ENCODE peak calls at places on chromosomes 13 and 19, in nine cellular contexts. One of them, this sample, is unnamed.

GRCh38 chr19:4639531-4640246 is 373 bp downstream of the TNFAIP8L1 start:
- DNase-seq in left lung: peak
- DNase-seq in tibial artery: no peak
- DNase-seq in dorsolateral prefrontal cortex: no peak
- DNase-seq in mesendoderm: no peak
- DNase-seq in stomach: no peak
- DNase-seq in CD8-positive, alpha-beta T cell: no peak
- DNase-seq in CD8-positive, alpha-beta memory T cell: no peak
- DNase-seq in lung: no peak
- DNase-seq in this sample: peak

GRCh38 chr13:94987869-94988268 is 275.5 kb upstream of the SOX21 start:
- DNase-seq in left lung: no peak
- DNase-seq in lung: no peak
- DNase-seq in stomach: no peak
- DNase-seq in CD8-positive, alpha-beta memory T cell: no peak
- DNase-seq in tibial artery: no peak
- DNase-seq in mesendoderm: no peak
- DNase-seq in CD8-positive, alpha-beta T cell: no peak
- DNase-seq in dorsolateral prefrontal cortex: no peak
- DNase-seq in this sample: no peak

GRCh38 chr19:11152318-11153062 is 3.1 kb downstream of the SPC24 start:
- DNase-seq in lung: peak
- DNase-seq in CD8-positive, alpha-beta T cell: no peak
- DNase-seq in mesendoderm: no peak
- DNase-seq in tibial artery: peak
- DNase-seq in left lung: no peak
- DNase-seq in dorsolateral prefrontal cortex: no peak
- DNase-seq in CD8-positive, alpha-beta memory T cell: no peak
- DNase-seq in stomach: peak
- DNase-seq in this sample: no peak

GRCh38 chr13:72852207-72852606 is 70.3 kb downstream of the PIBF1 start:
- DNase-seq in lung: no peak
- DNase-seq in tibial artery: no peak
- DNase-seq in CD8-positive, alpha-beta T cell: no peak
- DNase-seq in mesendoderm: no peak
- DNase-seq in dorsolateral prefrontal cortex: no peak
- DNase-seq in CD8-positive, alpha-beta memory T cell: no peak
- DNase-seq in left lung: no peak
- DNase-seq in stomach: no peak
- DNase-seq in this sample: no peak

GRCh38 chr19:23241433-23241832 is 8.8 kb downstream of the ZNF724 start:
- DNase-seq in stomach: no peak
- DNase-seq in mesendoderm: peak
- DNase-seq in left lung: no peak
- DNase-seq in dorsolateral prefrontal cortex: no peak
- DNase-seq in tibial artery: no peak
- DNase-seq in lung: no peak
- DNase-seq in CD8-positive, alpha-beta T cell: no peak
- DNase-seq in CD8-positive, alpha-beta memory T cell: no peak
- DNase-seq in this sample: no peak

GRCh38 chr19:17441241-17442135 is 7.0 kb downstream of the TMEM221 start:
- DNase-seq in tibial artery: no peak
- DNase-seq in stomach: no peak
- DNase-seq in lung: no peak
- DNase-seq in dorsolateral prefrontal cortex: no peak
- DNase-seq in mesendoderm: peak
- DNase-seq in left lung: no peak
- DNase-seq in CD8-positive, alpha-beta T cell: peak
- DNase-seq in CD8-positive, alpha-beta memory T cell: no peak
- DNase-seq in this sample: peak

GRCh38 chr19:46710687-46711086 is 6.2 kb downstream of the PRKD2 start:
- DNase-seq in lung: no peak
- DNase-seq in tibial artery: no peak
- DNase-seq in left lung: no peak
- DNase-seq in CD8-positive, alpha-beta memory T cell: no peak
- DNase-seq in CD8-positive, alpha-beta T cell: no peak
- DNase-seq in dorsolateral prefrontal cortex: no peak
- DNase-seq in mesendoderm: peak
- DNase-seq in stomach: no peak
- DNase-seq in this sample: no peak

GRCh38 chr19:1857648-1858326 is 5.6 kb downstream of the KLF16 start:
- DNase-seq in left lung: peak
- DNase-seq in mesendoderm: no peak
- DNase-seq in tibial artery: no peak
- DNase-seq in dorsolateral prefrontal cortex: no peak
- DNase-seq in CD8-positive, alpha-beta memory T cell: no peak
- DNase-seq in stomach: no peak
- DNase-seq in lung: no peak
- DNase-seq in CD8-positive, alpha-beta T cell: no peak
- DNase-seq in this sample: no peak

GRCh38 chr13:46554971-46555370 is 2.0 kb downstream of the LRCH1 start:
- DNase-seq in CD8-positive, alpha-beta T cell: no peak
- DNase-seq in mesendoderm: no peak
- DNase-seq in left lung: no peak
- DNase-seq in lung: no peak
- DNase-seq in CD8-positive, alpha-beta memory T cell: no peak
- DNase-seq in tibial artery: no peak
- DNase-seq in dorsolateral prefrontal cortex: no peak
- DNase-seq in stomach: no peak
- DNase-seq in this sample: no peak

GRCh38 chr13:50796463-50796862 is 47.0 kb downstream of the DLEU7 start:
- DNase-seq in CD8-positive, alpha-beta T cell: no peak
- DNase-seq in mesendoderm: no peak
- DNase-seq in CD8-positive, alpha-beta memory T cell: no peak
- DNase-seq in tibial artery: no peak
- DNase-seq in stomach: no peak
- DNase-seq in left lung: no peak
- DNase-seq in lung: no peak
- DNase-seq in dorsolateral prefrontal cortex: no peak
- DNase-seq in this sample: no peak

GRCh38 chr13:23984541-23984940 is 87.2 kb upstream of the C1QTNF9B start:
- DNase-seq in mesendoderm: no peak
- DNase-seq in CD8-positive, alpha-beta T cell: no peak
- DNase-seq in left lung: peak
- DNase-seq in stomach: peak
- DNase-seq in tibial artery: no peak
- DNase-seq in lung: peak
- DNase-seq in CD8-positive, alpha-beta memory T cell: no peak
- DNase-seq in dorsolateral prefrontal cortex: no peak
- DNase-seq in this sample: peak

GRCh38 chr19:2145831-2146241 is 5.5 kb downstream of the AP3D1 start:
- DNase-seq in lung: no peak
- DNase-seq in dorsolateral prefrontal cortex: peak
- DNase-seq in CD8-positive, alpha-beta T cell: no peak
- DNase-seq in left lung: no peak
- DNase-seq in mesendoderm: no peak
- DNase-seq in CD8-positive, alpha-beta memory T cell: no peak
- DNase-seq in tibial artery: no peak
- DNase-seq in stomach: no peak
- DNase-seq in this sample: no peak

GRCh38 chr19:14318873-14319272 is 62.4 kb upstream of the ADGRE5 start:
- DNase-seq in CD8-positive, alpha-beta T cell: no peak
- DNase-seq in tibial artery: no peak
- DNase-seq in stomach: no peak
- DNase-seq in lung: no peak
- DNase-seq in left lung: no peak
- DNase-seq in CD8-positive, alpha-beta memory T cell: no peak
- DNase-seq in dorsolateral prefrontal cortex: no peak
- DNase-seq in mesendoderm: peak
- DNase-seq in this sample: no peak

GRCh38 chr19:32824906-32825608 is 44.5 kb downstream of the SLC7A9 start:
- DNase-seq in CD8-positive, alpha-beta memory T cell: no peak
- DNase-seq in lung: no peak
- DNase-seq in left lung: no peak
- DNase-seq in CD8-positive, alpha-beta T cell: no peak
- DNase-seq in dorsolateral prefrontal cortex: no peak
- DNase-seq in stomach: no peak
- DNase-seq in tibial artery: no peak
- DNase-seq in mesendoderm: peak
- DNase-seq in this sample: peak

GRCh38 chr13:51814825-51815650 is 11.1 kb upstream of the DHRS12 start:
- DNase-seq in tibial artery: peak
- DNase-seq in CD8-positive, alpha-beta T cell: peak
- DNase-seq in lung: peak
- DNase-seq in mesendoderm: peak
- DNase-seq in left lung: peak
- DNase-seq in stomach: peak
- DNase-seq in CD8-positive, alpha-beta memory T cell: peak
- DNase-seq in dorsolateral prefrontal cortex: peak
- DNase-seq in this sample: peak

GRCh38 chr19:16376649-16377048 is 52.0 kb downstream of the KLF2 start:
- DNase-seq in CD8-positive, alpha-beta T cell: peak
- DNase-seq in stomach: no peak
- DNase-seq in mesendoderm: peak
- DNase-seq in dorsolateral prefrontal cortex: no peak
- DNase-seq in tibial artery: no peak
- DNase-seq in left lung: no peak
- DNase-seq in lung: no peak
- DNase-seq in CD8-positive, alpha-beta memory T cell: no peak
- DNase-seq in this sample: peak
- H3K27ac ChIP-seq in CD8-positive, alpha-beta T cell: no peak
- H3K27ac ChIP-seq in stomach: peak
- H3K27ac ChIP-seq in mesendoderm: no peak
- H3K27ac ChIP-seq in dorsolateral prefrontal cortex: no peak
- H3K27ac ChIP-seq in tibial artery: no peak
- H3K27ac ChIP-seq in left lung: no peak
- H3K27ac ChIP-seq in lung: peak
- H3K27ac ChIP-seq in CD8-positive, alpha-beta memory T cell: no peak
- H3K27ac ChIP-seq in this sample: no peak

GRCh38 chr13:101289764-101290163 is 126.5 kb downstream of the NALCN start:
- DNase-seq in CD8-positive, alpha-beta memory T cell: no peak
- DNase-seq in left lung: no peak
- DNase-seq in dorsolateral prefrontal cortex: peak
- DNase-seq in lung: no peak
- DNase-seq in tibial artery: no peak
- DNase-seq in CD8-positive, alpha-beta T cell: no peak
- DNase-seq in mesendoderm: peak
- DNase-seq in stomach: no peak
- DNase-seq in this sample: peak

GRCh38 chr13:101297794-101298193 is 118.5 kb downstream of the NALCN start:
- DNase-seq in lung: no peak
- DNase-seq in mesendoderm: no peak
- DNase-seq in dorsolateral prefrontal cortex: no peak
- DNase-seq in stomach: no peak
- DNase-seq in CD8-positive, alpha-beta T cell: no peak
- DNase-seq in CD8-positive, alpha-beta memory T cell: no peak
- DNase-seq in left lung: no peak
- DNase-seq in tibial artery: no peak
- DNase-seq in this sample: no peak

GRCh38 chr13:101291647-101292515 is 124.4 kb downstream of the NALCN start:
- DNase-seq in tibial artery: no peak
- DNase-seq in CD8-positive, alpha-beta T cell: no peak
- DNase-seq in left lung: no peak
- DNase-seq in stomach: no peak
- DNase-seq in CD8-positive, alpha-beta memory T cell: no peak
- DNase-seq in dorsolateral prefrontal cortex: no peak
- DNase-seq in lung: no peak
- DNase-seq in mesendoderm: no peak
- DNase-seq in this sample: no peak

GRCh38 chr13:101291216-101291615 is 125.1 kb downstream of the NALCN start:
- DNase-seq in mesendoderm: no peak
- DNase-seq in CD8-positive, alpha-beta T cell: no peak
- DNase-seq in stomach: no peak
- DNase-seq in tibial artery: no peak
- DNase-seq in lung: no peak
- DNase-seq in dorsolateral prefrontal cortex: no peak
- DNase-seq in CD8-positive, alpha-beta memory T cell: no peak
- DNase-seq in left lung: no peak
- DNase-seq in this sample: no peak

DNA sequence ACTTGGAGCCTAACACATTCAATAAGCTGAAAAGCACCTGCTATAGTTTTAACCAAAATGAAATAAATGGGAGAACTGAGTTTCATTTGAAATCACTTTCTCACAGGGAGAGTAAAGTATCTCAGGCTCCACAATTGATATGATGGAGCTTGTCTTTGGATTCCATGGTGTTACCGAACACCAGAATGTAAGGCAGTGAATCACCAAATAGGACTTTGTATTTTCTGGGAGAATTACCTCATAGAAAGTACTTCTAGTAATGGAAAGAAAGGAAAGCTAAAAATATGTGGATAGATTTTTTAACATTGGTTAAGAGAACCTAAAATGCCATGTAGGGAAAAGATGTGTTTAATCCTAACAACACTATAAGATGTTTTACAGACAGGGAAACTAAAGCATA is 123.6 kb downstream of the NALCN start:
- DNase-seq in stomach: no peak
- DNase-seq in mesendoderm: no peak
- DNase-seq in CD8-positive, alpha-beta memory T cell: no peak
- DNase-seq in dorsolateral prefrontal cortex: no peak
- DNase-seq in CD8-positive, alpha-beta T cell: no peak
- DNase-seq in tibial artery: no peak
- DNase-seq in lung: no peak
- DNase-seq in left lung: no peak
- DNase-seq in this sample: no peak
- H3K27ac ChIP-seq in stomach: no peak
- H3K27ac ChIP-seq in mesendoderm: no peak
- H3K27ac ChIP-seq in CD8-positive, alpha-beta memory T cell: no peak
- H3K27ac ChIP-seq in dorsolateral prefrontal cortex: no peak
- H3K27ac ChIP-seq in CD8-positive, alpha-beta T cell: no peak
- H3K27ac ChIP-seq in tibial artery: no peak
- H3K27ac ChIP-seq in lung: no peak
- H3K27ac ChIP-seq in left lung: no peak
- H3K27ac ChIP-seq in this sample: no peak

GRCh38 chr13:112929778-112930055 is 39.3 kb upstream of the MCF2L start:
- DNase-seq in CD8-positive, alpha-beta T cell: no peak
- DNase-seq in lung: no peak
- DNase-seq in stomach: no peak
- DNase-seq in left lung: no peak
- DNase-seq in mesendoderm: no peak
- DNase-seq in dorsolateral prefrontal cortex: no peak
- DNase-seq in tibial artery: no peak
- DNase-seq in CD8-positive, alpha-beta memory T cell: no peak
- DNase-seq in this sample: no peak
- H3K27ac ChIP-seq in CD8-positive, alpha-beta T cell: no peak
- H3K27ac ChIP-seq in lung: no peak
- H3K27ac ChIP-seq in stomach: no peak
- H3K27ac ChIP-seq in left lung: no peak
- H3K27ac ChIP-seq in mesendoderm: no peak
- H3K27ac ChIP-seq in dorsolateral prefrontal cortex: no peak
- H3K27ac ChIP-seq in tibial artery: no peak
- H3K27ac ChIP-seq in CD8-positive, alpha-beta memory T cell: no peak
- H3K27ac ChIP-seq in this sample: no peak

GRCh38 chr19:34310494-34310981 is 54.5 kb upstream of the GPI start:
- DNase-seq in tibial artery: no peak
- DNase-seq in mesendoderm: no peak
- DNase-seq in CD8-positive, alpha-beta memory T cell: no peak
- DNase-seq in dorsolateral prefrontal cortex: no peak
- DNase-seq in left lung: no peak
- DNase-seq in CD8-positive, alpha-beta T cell: no peak
- DNase-seq in stomach: no peak
- DNase-seq in lung: no peak
- DNase-seq in this sample: no peak
- H3K27ac ChIP-seq in tibial artery: peak
- H3K27ac ChIP-seq in mesendoderm: no peak
- H3K27ac ChIP-seq in CD8-positive, alpha-beta memory T cell: no peak
- H3K27ac ChIP-seq in dorsolateral prefrontal cortex: no peak
- H3K27ac ChIP-seq in left lung: no peak
- H3K27ac ChIP-seq in CD8-positive, alpha-beta T cell: no peak
- H3K27ac ChIP-seq in stomach: no peak
- H3K27ac ChIP-seq in lung: no peak
- H3K27ac ChIP-seq in this sample: no peak

This sample was measured in SJCRH30.